ENCODE peak calls at places on chromosomes 12 and 14, in six cellular contexts. A is CD8-positive, alpha-beta memory T cell; D is HCT116; E is aorta; Z is OCI-LY7; S is psoas muscle. U is an unnamed sample.

GRCh38 chr14:103143535-103143934 is 20.3 kb downstream of the TNFAIP2 start:
- DNase-seq in A (no peak), D (no peak), E (no peak), Z (no peak), S (no peak), U (no peak)

GRCh38 chr14:64704145-64704742 is at the start of gene PLEKHG3:
- DNase-seq in A (no peak), D (no peak), E (peak; percentile 87), Z (no peak), S (peak; percentile 73), U (no peak)

GRCh38 chr12:116784238-116784612 is 46.1 kb downstream of the RNFT2 start:
- DNase-seq in A (no peak), D (peak; percentile 18), E (no peak), Z (peak; percentile 39), S (no peak), U (no peak)

GRCh38 chr14:101069666-101070362 is 166.3 kb upstream of the RTL1 start:
- DNase-seq in A (no peak), D (no peak), E (peak; percentile 25), Z (no peak), S (peak; percentile 3), U (no peak)

GRCh38 chr14:102933618-102934231 is 11.3 kb downstream of the AMN start:
- DNase-seq in A (no peak), D (no peak), E (no peak), Z (peak; percentile 39), S (no peak), U (no peak)

GRCh38 chr12:111672822-111673381 is 12.9 kb downstream of the BRAP start:
- DNase-seq in A (no peak), D (no peak), E (no peak), Z (no peak), S (no peak), U (no peak)

GRCh38 chr12:41476499-41476898 is 288.4 kb downstream of the PDZRN4 start:
- DNase-seq in A (no peak), D (no peak), E (no peak), Z (no peak), S (no peak), U (no peak)

GRCh38 chr12:52370906-52371608 is 3.8 kb upstream of the KRT85 start:
- DNase-seq in A (no peak), D (no peak), E (peak; percentile 80), Z (no peak), S (peak; percentile 62), U (no peak)

GRCh38 chr12:82627799-82628198 is 58.9 kb upstream of the TMTC2 start:
- DNase-seq in A (no peak), D (peak; percentile 26), E (no peak), Z (no peak), S (no peak), U (no peak)

GRCh38 chr14:79044894-79045624 is 874.9 kb downstream of the NRXN3 start:
- DNase-seq in A (no peak), D (no peak), E (no peak), Z (no peak), S (no peak), U (no peak)

GRCh38 chr12:45010051-45010450 is 40.8 kb downstream of the DBX2 start:
- DNase-seq in A (no peak), D (no peak), E (no peak), Z (no peak), S (no peak), U (no peak)

GRCh38 chr12:3777206-3777809 is 24.4 kb upstream of the CRACR2A start:
- DNase-seq in A (no peak), D (peak; percentile 33), E (no peak), Z (peak; percentile 50), S (no peak), U (peak; percentile 62)

GRCh38 chr14:47988175-47988574 is 312.8 kb upstream of the MDGA2 start:
- DNase-seq in A (no peak), D (no peak), E (no peak), Z (no peak), S (no peak), U (no peak)

GRCh38 chr12:104517880-104518279 is 61.1 kb downstream of the CHST11 start:
- DNase-seq in A (no peak), D (no peak), E (no peak), Z (no peak), S (no peak), U (no peak)

GRCh38 chr12:45298721-45299120 is 82.8 kb downstream of the ANO6 start:
- DNase-seq in A (no peak), D (no peak), E (no peak), Z (no peak), S (no peak), U (no peak)

GRCh38 chr14:46734287-46734686 is 82.7 kb upstream of the RPL10L start:
- DNase-seq in A (no peak), D (no peak), E (no peak), Z (no peak), S (no peak), U (no peak)

GRCh38 chr14:21382095-21382494 is 1.7 kb downstream of the SUPT16H start:
- DNase-seq in A (no peak), D (no peak), E (no peak), Z (no peak), S (no peak), U (no peak)
- H3K4me3 ChIP-seq in A (no peak overlapping the region), D (peak overlapping the region; percentile 100), E (no peak overlapping the region), Z (peak overlapping the region; percentile 87), S (peak overlapping the region; percentile 82), U (peak overlapping the region; percentile 88)

GRCh38 chr12:69524755-69525509 is 54.7 kb downstream of the FRS2 start:
- DNase-seq in A (no peak), D (no peak), E (no peak), Z (no peak), S (no peak), U (no peak)
- H3K36me3 ChIP-seq in A (no peaks in the 10 kb centered on the region), D (no peaks in the 10 kb centered on the region), E (no peaks in the 10 kb centered on the region), Z (no peaks in the 10 kb centered on the region), S (no peaks in the 10 kb centered on the region), U (no peaks in the 10 kb centered on the region)

DNA sequence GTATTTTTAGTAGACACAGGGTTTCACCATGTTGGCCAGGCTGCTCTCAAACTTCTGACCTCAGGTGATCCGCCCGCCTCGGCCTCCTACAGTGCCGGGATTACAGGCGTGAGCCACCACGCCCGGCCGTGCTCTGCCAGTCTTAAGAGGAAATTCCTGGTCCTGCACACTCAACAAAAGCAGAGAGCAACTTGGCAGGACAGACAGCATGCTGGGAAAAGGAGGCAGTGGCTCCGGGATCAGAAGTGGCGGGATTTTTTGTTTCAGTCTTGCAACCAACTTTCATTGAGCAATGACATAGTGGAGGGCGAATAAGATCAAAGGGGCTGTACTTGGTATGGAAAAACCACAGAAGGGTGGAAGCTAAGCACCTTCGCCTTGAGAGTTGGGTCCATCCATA is 2.1 kb downstream of the CKAP4 start:
- DNase-seq in A (no peak), D (peak; percentile 79), E (peak; percentile 81), Z (no peak), S (peak; percentile 50), U (no peak)
- H3K27ac ChIP-seq in A (no peak overlapping the region), D (peak overlapping the region; percentile 74), E (peak overlapping the region; percentile 80), Z (no peak overlapping the region), S (peak overlapping the region; percentile 95), U (no peak overlapping the region)

GRCh38 chr12:124506832-124507153 is 60.6 kb downstream of the NCOR2 start:
- DNase-seq in A (no peak), D (no peak), E (no peak), Z (no peak), S (no peak), U (no peak)
- H3K4me3 ChIP-seq in A (no peak overlapping the region), D (no peak overlapping the region), E (no peak overlapping the region), Z (no peak overlapping the region), S (peak overlapping the region; percentile 25), U (no peak overlapping the region)

GRCh38 chr14:39085933-39086332 is 17.1 kb downstream of the SEC23A start:
- DNase-seq in A (no peak), D (no peak), E (no peak), Z (no peak), S (no peak), U (no peak)

GRCh38 chr14:39083127-39083526 is 19.9 kb downstream of the SEC23A start:
- DNase-seq in A (no peak), D (no peak), E (no peak), Z (no peak), S (no peak), U (no peak)

GRCh38 chr14:39090548-39091111 is 12.4 kb downstream of the SEC23A start:
- DNase-seq in A (no peak), D (no peak), E (no peak), Z (no peak), S (no peak), U (no peak)

GRCh38 chr14:39091716-39092115 is 11.3 kb downstream of the SEC23A start:
- DNase-seq in A (no peak), D (no peak), E (no peak), Z (no peak), S (no peak), U (no peak)

DNA sequence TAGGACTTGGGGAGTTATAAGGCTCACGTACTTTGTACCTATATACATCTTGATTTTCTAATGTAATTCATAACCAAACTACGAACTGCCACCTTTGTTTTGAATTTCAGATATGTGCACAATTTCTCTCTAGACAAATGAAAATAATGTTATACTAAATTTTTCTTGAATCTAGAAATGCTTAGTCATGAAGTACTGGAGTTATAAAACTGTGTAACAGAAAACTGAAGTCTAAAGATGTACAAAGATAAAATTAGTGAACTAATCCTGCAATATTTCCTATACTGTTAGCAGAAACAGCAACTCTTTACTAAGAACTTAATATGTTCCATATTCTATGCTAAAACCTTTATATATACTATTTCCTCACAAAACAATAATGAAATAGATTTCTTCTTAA is 15.5 kb downstream of the SEC23A start:
- DNase-seq in A (no peak), D (no peak), E (no peak), Z (no peak), S (no peak), U (no peak)
- H3K36me3 ChIP-seq in A (peaks cover 35% of the 10 kb centered on the region), D (peaks cover 34% of the 10 kb centered on the region), E (peaks cover 2% of the 10 kb centered on the region), Z (peaks cover 73% of the 10 kb centered on the region), S (peaks cover 11% of the 10 kb centered on the region), U (peaks cover 83% of the 10 kb centered on the region)

DNA sequence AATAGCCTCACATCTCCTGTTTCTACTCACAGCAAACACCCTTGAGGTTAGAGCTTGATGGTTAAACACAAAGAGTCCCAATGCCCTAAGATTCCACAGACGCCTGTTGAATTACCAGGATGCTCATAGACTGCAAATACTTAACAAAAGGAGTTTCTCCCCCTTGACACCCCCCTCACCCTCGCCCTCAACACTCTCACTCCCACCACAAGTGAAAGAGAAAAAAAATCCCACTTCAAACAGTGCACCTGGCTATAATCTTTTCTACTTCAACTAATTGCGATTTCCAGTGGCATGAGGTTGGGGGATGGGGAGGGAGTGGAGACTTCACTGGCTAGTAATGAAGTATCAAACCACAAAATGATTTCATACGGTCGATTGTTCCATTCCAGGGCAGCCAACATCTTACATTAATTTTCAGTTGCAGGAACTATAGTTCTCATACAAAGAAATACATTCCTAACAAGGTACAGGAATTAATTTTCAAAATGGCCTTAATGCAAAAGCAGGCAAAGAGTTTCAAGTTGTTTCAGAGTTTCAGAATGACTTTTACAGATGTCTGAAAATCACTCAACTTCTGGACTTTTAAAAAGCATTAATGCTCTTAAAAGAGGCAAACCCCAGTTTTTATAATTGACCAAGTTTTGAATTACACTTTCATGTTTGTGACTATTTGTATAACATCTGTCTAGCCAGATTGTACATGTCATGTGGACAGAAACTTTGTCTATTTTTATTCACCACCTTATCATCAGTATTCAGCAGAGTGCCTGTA is 390.7 kb downstream of the C12orf75 start:
- DNase-seq in A (no peak), D (no peak), E (no peak), Z (no peak), S (no peak), U (no peak)
- H3K27ac ChIP-seq in A (no peak overlapping the region), D (no peak overlapping the region), E (no peak overlapping the region), Z (no peak overlapping the region), S (no peak overlapping the region), U (no peak overlapping the region)

U was measured in CD4-positive, CD25-positive, alpha-beta regulatory T cell.